ENCODE peak calls at places on chromosome 4, in four cellular contexts. One of them, this sample, is unnamed.
A peak's percentile ranks its signal among the peaks of the same experiment; 100 is the strongest.

GRCh38 chr4:36337665-36338064 is 56.2 kb downstream of the DTHD1 start:
- DNase-seq in A549: no peak
- DNase-seq in NB4: peak; percentile 20
- DNase-seq in right lobe of liver: no peak
- DNase-seq in this sample: no peak

GRCh38 chr4:41727861-41728570 is 20.5 kb downstream of the PHOX2B start:
- DNase-seq in A549: no peak
- DNase-seq in NB4: no peak
- DNase-seq in right lobe of liver: no peak
- DNase-seq in this sample: no peak

GRCh38 chr4:154564311-154564710 is 1.5 kb downstream of the FGB start:
- DNase-seq in A549: no peak
- DNase-seq in NB4: no peak
- DNase-seq in right lobe of liver: no peak
- DNase-seq in this sample: no peak

GRCh38 chr4:243407-243806 is 61.9 kb downstream of the ZNF732 start:
- DNase-seq in A549: no peak
- DNase-seq in NB4: no peak
- DNase-seq in right lobe of liver: no peak
- DNase-seq in this sample: no peak

GRCh38 chr4:45621926-45622325 is 501.9 kb downstream of the GABRG1 start:
- DNase-seq in A549: peak; percentile 1
- DNase-seq in NB4: no peak
- DNase-seq in right lobe of liver: no peak
- DNase-seq in this sample: no peak

GRCh38 chr4:63851496-63851895 is 557.8 kb downstream of the TECRL start:
- DNase-seq in A549: no peak
- DNase-seq in NB4: no peak
- DNase-seq in right lobe of liver: no peak
- DNase-seq in this sample: no peak

GRCh38 chr4:55920571-55920970 is 28.2 kb upstream of the CEP135 start:
- DNase-seq in A549: peak; percentile 2
- DNase-seq in NB4: no peak
- DNase-seq in right lobe of liver: no peak
- DNase-seq in this sample: no peak

GRCh38 chr4:4812145-4812782 is 47.2 kb upstream of the MSX1 start:
- DNase-seq in A549: no peak
- DNase-seq in NB4: no peak
- DNase-seq in right lobe of liver: no peak
- DNase-seq in this sample: no peak

GRCh38 chr4:122879001-122879400 is 43.4 kb downstream of the NUDT6 start:
- DNase-seq in A549: no peak
- DNase-seq in NB4: no peak
- DNase-seq in right lobe of liver: no peak
- DNase-seq in this sample: no peak

GRCh38 chr4:168319486-168320019 is 1.0 kb upstream of the DDX60 start:
- DNase-seq in A549: no peak
- DNase-seq in NB4: no peak
- DNase-seq in right lobe of liver: no peak
- DNase-seq in this sample: no peak

GRCh38 chr4:168321006-168321405 is 2.5 kb upstream of the DDX60 start:
- DNase-seq in A549: peak; percentile 5
- DNase-seq in NB4: no peak
- DNase-seq in right lobe of liver: no peak
- DNase-seq in this sample: no peak

GRCh38 chr4:168318266-168318895 is at the start of gene DDX60:
- DNase-seq in A549: peak; percentile 75
- DNase-seq in NB4: peak; percentile 77
- DNase-seq in right lobe of liver: peak; percentile 88
- DNase-seq in this sample: peak; percentile 80
- TF ChIP-seq POLR2A in A549: peak; percentile 33
- TF ChIP-seq POLR2A in NB4: no peak
- TF ChIP-seq POLR2A in right lobe of liver: peak; percentile 59
- TF ChIP-seq POLR2A in this sample: peak; percentile 38

GRCh38 chr4:176195184-176195978 is at the start of gene SPATA4:
- DNase-seq in A549: peak; percentile 90
- DNase-seq in NB4: peak; percentile 90
- DNase-seq in right lobe of liver: peak; percentile 96
- DNase-seq in this sample: peak; percentile 94
- TF ChIP-seq POLR2A in A549: peak; percentile 46
- TF ChIP-seq POLR2A in NB4: no peak
- TF ChIP-seq POLR2A in right lobe of liver: peak; percentile 45
- TF ChIP-seq POLR2A in this sample: no peak

GRCh38 chr4:20995591-20995990 is 295.3 kb downstream of the PACRGL start:
- DNase-seq in A549: no peak
- DNase-seq in NB4: no peak
- DNase-seq in right lobe of liver: no peak
- DNase-seq in this sample: no peak

GRCh38 chr4:21001490-21001889 is 301.2 kb downstream of the PACRGL start:
- DNase-seq in A549: no peak
- DNase-seq in NB4: no peak
- DNase-seq in right lobe of liver: no peak
- DNase-seq in this sample: no peak

GRCh38 chr4:21002976-21003375 is 302.7 kb downstream of the PACRGL start:
- DNase-seq in A549: no peak
- DNase-seq in NB4: no peak
- DNase-seq in right lobe of liver: no peak
- DNase-seq in this sample: no peak

GRCh38 chr4:20995015-20995414 is 294.8 kb downstream of the PACRGL start:
- DNase-seq in A549: no peak
- DNase-seq in NB4: no peak
- DNase-seq in right lobe of liver: no peak
- DNase-seq in this sample: no peak

DNA sequence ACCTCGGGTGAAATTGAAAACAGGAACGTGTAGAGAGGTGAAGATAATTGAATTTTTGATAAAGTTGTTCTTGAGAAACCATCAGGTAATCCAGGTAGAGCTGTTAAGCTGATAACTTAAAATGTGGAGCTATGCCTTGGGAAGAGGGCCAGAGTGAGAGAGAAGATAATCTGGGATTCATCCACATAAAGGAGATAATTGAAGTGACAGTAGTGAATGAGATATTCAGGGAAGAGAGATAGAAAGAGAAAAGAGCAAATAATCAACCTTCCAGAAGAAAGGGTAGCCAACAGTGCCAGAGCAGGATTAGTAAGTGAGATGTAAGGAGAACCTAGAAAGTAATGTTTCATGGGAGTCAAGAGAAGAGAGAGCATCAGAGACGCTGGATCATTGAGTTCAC is 297.6 kb downstream of the PACRGL start:
- DNase-seq in A549: no peak
- DNase-seq in NB4: no peak
- DNase-seq in right lobe of liver: no peak
- DNase-seq in this sample: no peak
- TF ChIP-seq POLR2A in A549: no peak
- TF ChIP-seq POLR2A in NB4: no peak
- TF ChIP-seq POLR2A in right lobe of liver: no peak
- TF ChIP-seq POLR2A in this sample: no peak

GRCh38 chr4:126396703-126397102 is 1081.9 kb downstream of the FAT4 start:
- DNase-seq in A549: no peak
- DNase-seq in NB4: no peak
- DNase-seq in right lobe of liver: no peak
- DNase-seq in this sample: no peak
- TF ChIP-seq POLR2A in A549: no peak
- TF ChIP-seq POLR2A in NB4: no peak
- TF ChIP-seq POLR2A in right lobe of liver: no peak
- TF ChIP-seq POLR2A in this sample: no peak

GRCh38 chr4:145732895-145733880 is 53.2 kb downstream of the C4orf51 start:
- DNase-seq in A549: peak; percentile 83
- DNase-seq in NB4: peak; percentile 75
- DNase-seq in right lobe of liver: peak; percentile 94
- DNase-seq in this sample: peak; percentile 96
- TF ChIP-seq POLR2A in A549: peak; percentile 16
- TF ChIP-seq POLR2A in NB4: no peak
- TF ChIP-seq POLR2A in right lobe of liver: peak; percentile 70
- TF ChIP-seq POLR2A in this sample: peak; percentile 85

DNA sequence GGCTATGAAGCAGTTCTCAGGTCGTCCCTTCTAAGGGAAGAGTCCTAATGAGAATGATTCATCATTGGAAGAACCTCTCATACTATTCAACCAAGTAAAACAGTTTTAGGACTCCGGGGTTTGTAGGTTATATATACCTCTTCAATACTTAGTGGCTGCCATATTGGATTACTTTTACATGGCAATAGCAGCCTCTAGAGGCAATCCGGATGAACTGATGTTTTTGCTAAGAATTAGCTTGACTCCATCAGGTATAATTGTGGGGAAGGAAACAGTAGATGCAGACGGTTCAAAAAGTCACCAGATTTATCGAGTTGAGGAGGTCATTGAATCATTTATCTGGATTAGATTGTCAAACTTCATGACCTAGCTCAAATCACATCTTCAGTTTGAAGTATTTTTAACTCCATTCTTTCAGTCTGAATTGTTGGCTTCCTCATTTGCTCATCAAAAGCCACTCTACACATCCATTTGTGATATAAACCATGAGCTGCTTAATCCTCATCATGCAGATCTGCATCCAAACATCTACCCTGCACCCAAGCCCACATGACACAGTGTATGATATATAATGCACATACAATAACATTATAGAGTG is 28.4 kb downstream of the GUCY1B1 start:
- DNase-seq in A549: peak; percentile 49
- DNase-seq in NB4: peak; percentile 57
- DNase-seq in right lobe of liver: no peak
- DNase-seq in this sample: no peak
- TF ChIP-seq POLR2A in A549: no peak
- TF ChIP-seq POLR2A in NB4: no peak
- TF ChIP-seq POLR2A in right lobe of liver: no peak
- TF ChIP-seq POLR2A in this sample: no peak

GRCh38 chr4:1289232-1290164 is at the start of gene MAEA:
- DNase-seq in A549: peak; percentile 95
- DNase-seq in NB4: peak; percentile 99
- DNase-seq in right lobe of liver: peak; percentile 98
- DNase-seq in this sample: peak; percentile 96

GRCh38 chr4:1291996-1292702 is 2.5 kb downstream of the MAEA start:
- DNase-seq in A549: no peak
- DNase-seq in NB4: no peak
- DNase-seq in right lobe of liver: peak; percentile 33
- DNase-seq in this sample: no peak

GRCh38 chr4:1288786-1289185 is 905 bp upstream of the MAEA start:
- DNase-seq in A549: no peak
- DNase-seq in NB4: no peak
- DNase-seq in right lobe of liver: no peak
- DNase-seq in this sample: no peak

GRCh38 chr4:1291091-1291490 is 1.4 kb downstream of the MAEA start:
- DNase-seq in A549: no peak
- DNase-seq in NB4: no peak
- DNase-seq in right lobe of liver: peak; percentile 35
- DNase-seq in this sample: no peak

DNA sequence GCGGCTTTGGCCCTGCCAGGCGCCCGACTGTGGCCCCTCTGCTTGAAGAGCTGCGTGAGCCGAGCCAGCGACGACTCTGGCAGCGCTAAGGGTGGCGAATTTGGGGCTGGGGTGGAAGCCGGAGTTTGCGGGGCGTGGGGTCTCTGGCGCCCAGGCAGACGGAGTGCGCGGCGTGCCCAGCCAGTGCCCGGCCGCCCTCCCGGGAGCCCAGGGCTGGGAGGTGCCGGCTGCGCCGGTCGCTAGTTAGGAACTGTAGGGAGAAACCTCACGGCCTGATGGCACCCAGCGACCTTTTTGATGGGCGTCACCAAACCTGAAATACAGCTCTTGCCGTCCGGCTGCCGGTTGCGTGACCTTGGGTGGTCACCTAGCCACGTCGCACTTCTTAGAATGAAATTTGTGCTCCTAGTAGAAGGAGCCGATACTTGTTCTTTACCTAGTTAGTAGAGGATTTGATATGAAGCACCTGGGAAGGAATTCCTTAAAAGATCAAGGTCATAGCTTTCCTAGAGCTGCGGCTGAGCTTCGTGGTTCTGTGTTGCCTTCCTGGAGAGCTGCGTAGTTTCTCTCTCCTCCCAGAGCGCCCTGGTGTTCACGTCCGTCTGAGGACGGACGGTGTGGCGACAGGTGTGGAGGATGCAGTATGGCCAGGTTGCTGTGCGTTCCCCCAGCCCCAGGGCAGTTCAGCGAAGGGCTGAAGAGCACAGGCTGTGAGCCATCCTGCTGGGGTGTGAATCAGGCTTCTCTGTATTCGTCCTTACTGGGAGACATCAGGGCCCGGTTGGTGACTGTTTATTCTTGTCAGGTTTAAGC is 680 bp downstream of the MAEA start:
- DNase-seq in A549: peak; percentile 10
- DNase-seq in NB4: peak; percentile 51
- DNase-seq in right lobe of liver: peak; percentile 50
- DNase-seq in this sample: no peak
- TF ChIP-seq POLR2A in A549: no peak
- TF ChIP-seq POLR2A in NB4: no peak
- TF ChIP-seq POLR2A in right lobe of liver: no peak
- TF ChIP-seq POLR2A in this sample: no peak

DNA sequence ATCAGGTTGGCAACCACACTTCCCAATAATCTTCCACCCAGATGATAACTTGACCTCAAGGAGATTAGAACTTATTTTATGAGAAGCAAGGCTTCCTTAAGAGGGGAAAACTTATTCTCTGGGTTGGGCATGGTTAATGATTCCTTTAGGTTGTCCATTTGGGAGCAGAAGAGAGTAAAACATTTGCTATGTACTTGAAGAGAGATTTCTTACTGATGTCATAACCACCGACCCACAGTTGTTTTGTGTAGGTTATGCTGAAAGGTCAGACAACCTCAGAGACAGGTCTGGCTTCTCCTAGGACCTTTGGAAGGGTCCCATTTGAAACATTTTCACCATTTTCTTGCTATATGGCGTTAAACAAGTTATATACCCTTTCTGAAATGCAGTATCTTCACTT is 56.1 kb downstream of the FAM114A1 start:
- DNase-seq in A549: no peak
- DNase-seq in NB4: no peak
- DNase-seq in right lobe of liver: no peak
- DNase-seq in this sample: no peak
- TF ChIP-seq POLR2A in A549: no peak
- TF ChIP-seq POLR2A in NB4: no peak
- TF ChIP-seq POLR2A in right lobe of liver: no peak
- TF ChIP-seq POLR2A in this sample: no peak

GRCh38 chr4:186755550-186756519 is 32.2 kb upstream of the FAT1 start:
- DNase-seq in A549: peak; percentile 24
- DNase-seq in NB4: no peak
- DNase-seq in right lobe of liver: no peak
- DNase-seq in this sample: no peak
- TF ChIP-seq POLR2A in A549: no peak
- TF ChIP-seq POLR2A in NB4: no peak
- TF ChIP-seq POLR2A in right lobe of liver: peak; percentile 68
- TF ChIP-seq POLR2A in this sample: no peak

This sample was measured in ovary.